ENCODE peak calls at places on chromosomes 13 and 19, in eight cellular contexts. P is Caco-2, Y is thoracic aorta, K is WTC11, D is fibroblast of lung, G is glutamatergic neuron, U is cardiac muscle cell, T is esophagus muscularis mucosa. Z is an unnamed sample.

GRCh38 chr13:97004096-97004876 is 10.0 kb upstream of the OXGR1 start:
- DNase-seq in P (no peak), Y (no peak), K (no peak), D (peak; percentile 94), G (no peak), U (peak; percentile 91), T (no peak), Z (no peak)

GRCh38 chr19:30023330-30023729 is 81.3 kb downstream of the URI1 start:
- DNase-seq in P (no peak), Y (no peak), K (no peak), D (no peak), G (no peak), U (no peak), T (no peak), Z (no peak)

GRCh38 chr19:34254552-34255432 is at the start of gene GARRE1:
- DNase-seq in P (peak; percentile 89), Y (no peak), K (peak; percentile 53), D (peak; percentile 38), G (peak; percentile 73), U (peak; percentile 70), T (no peak), Z (peak; percentile 87)

GRCh38 chr13:93446256-93446655 is 219.6 kb downstream of the GPC6 start:
- DNase-seq in P (no peak), Y (no peak), K (no peak), D (no peak), G (no peak), U (no peak), T (no peak), Z (no peak)

GRCh38 chr13:28329395-28330158 is 165.4 kb downstream of the FLT1 start:
- DNase-seq in P (no peak), Y (peak; percentile 13), K (no peak), D (peak; percentile 90), G (no peak), U (peak; percentile 93), T (no peak), Z (no peak)

GRCh38 chr13:113658836-113659235 is 838 bp upstream of the ATP4B start:
- DNase-seq in P (peak; percentile 29), Y (no peak), K (no peak), D (no peak), G (peak; percentile 6), U (no peak), T (no peak), Z (no peak)

GRCh38 chr13:45511310-45512147 is 46.8 kb downstream of the COG3 start:
- DNase-seq in P (no peak), Y (no peak), K (no peak), D (peak; percentile 64), G (no peak), U (peak; percentile 85), T (no peak), Z (no peak)

GRCh38 chr13:70310720-70311119 is 202.5 kb upstream of the KLHL1 start:
- DNase-seq in P (peak; percentile 62), Y (no peak), K (peak; percentile 29), D (peak; percentile 13), G (no peak), U (no peak), T (no peak), Z (no peak)

GRCh38 chr13:49681837-49682236 is 9.4 kb downstream of the EBPL start:
- DNase-seq in P (no peak), Y (no peak), K (no peak), D (peak; percentile 66), G (peak; percentile 32), U (peak; percentile 12), T (no peak), Z (peak; percentile 8)

GRCh38 chr13:111265006-111265700 is 55.3 kb upstream of the TEX29 start:
- DNase-seq in P (no peak), Y (no peak), K (no peak), D (no peak), G (no peak), U (no peak), T (peak; percentile 26), Z (no peak)

GRCh38 chr13:47372742-47373141 is 475.9 kb upstream of the HTR2A start:
- DNase-seq in P (no peak), Y (no peak), K (no peak), D (no peak), G (no peak), U (no peak), T (no peak), Z (no peak)

GRCh38 chr19:38849746-38850230 is at the start of gene HNRNPL:
- DNase-seq in P (no peak), Y (no peak), K (peak; percentile 99), D (no peak), G (peak; percentile 99), U (no peak), T (no peak), Z (no peak)

GRCh38 chr13:76886292-76887061 is at the start of gene KCTD12:
- DNase-seq in P (peak; percentile 63), Y (peak; percentile 59), K (peak; percentile 74), D (peak; percentile 85), G (peak; percentile 84), U (peak; percentile 94), T (peak; percentile 98), Z (peak; percentile 89)

GRCh38 chr13:70893832-70894231 is 785.6 kb upstream of the KLHL1 start:
- DNase-seq in P (no peak), Y (no peak), K (no peak), D (peak; percentile 25), G (no peak), U (no peak), T (no peak), Z (no peak)

GRCh38 chr19:49114630-49115363 is 627 bp downstream of the LIN7B start:
- DNase-seq in P (peak; percentile 65), Y (no peak), K (peak; percentile 86), D (peak; percentile 55), G (peak; percentile 74), U (peak; percentile 69), T (no peak), Z (no peak)

GRCh38 chr19:7931221-7932061 is 5.5 kb upstream of the CTXN1 start:
- DNase-seq in P (no peak), Y (no peak), K (no peak), D (no peak), G (peak; percentile 13), U (no peak), T (no peak), Z (no peak)

GRCh38 chr13:20721454-20722357 is 18.2 kb downstream of the IL17D start:
- DNase-seq in P (no peak), Y (no peak), K (peak; percentile 62), D (peak; percentile 66), G (peak; percentile 68), U (peak; percentile 78), T (no peak), Z (no peak)

GRCh38 chr19:28008695-28009094 is 1204.3 kb downstream of the UQCRFS1 start:
- DNase-seq in P (no peak), Y (no peak), K (no peak), D (no peak), G (no peak), U (no peak), T (no peak), Z (no peak)

GRCh38 chr19:47110521-47111080 is 3.0 kb downstream of the ZC3H4 start:
- DNase-seq in P (no peak), Y (no peak), K (no peak), D (no peak), G (no peak), U (no peak), T (no peak), Z (no peak)

GRCh38 chr13:22569830-22570229 is 610.9 kb upstream of the SGCG start:
- DNase-seq in P (no peak), Y (no peak), K (no peak), D (no peak), G (no peak), U (no peak), T (no peak), Z (no peak)

DNA sequence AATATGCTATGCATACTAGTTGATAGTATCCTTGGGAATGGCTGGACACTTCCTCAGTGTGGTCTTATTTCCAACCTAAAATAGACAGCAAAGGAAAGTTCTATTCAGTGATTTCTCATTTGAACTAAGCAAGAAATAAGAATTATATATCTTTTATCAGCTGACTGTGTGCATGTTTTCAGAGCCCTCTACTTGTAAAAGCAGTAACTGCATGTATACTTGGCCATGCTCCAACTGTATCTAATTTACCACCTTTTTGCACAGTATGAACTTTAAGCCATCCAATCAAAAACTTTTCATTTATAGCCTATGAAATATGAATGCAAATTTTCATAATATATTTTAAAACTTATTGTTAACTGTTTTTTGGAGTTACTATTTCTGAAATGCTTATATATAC is 136.4 kb upstream of the PCDH9 start:
- DNase-seq in P (no peak), Y (no peak), K (no peak), D (peak; percentile 14), G (no peak), U (peak; percentile 52), T (no peak), Z (no peak)
- TF ChIP-seq CTCF in P (peak; percentile 26), Y (no peak), K (no peak), D (no peak), G (peak; percentile 41), U (peak; percentile 35), T (no peak), Z (peak; percentile 34)

GRCh38 chr13:48624016-48624415 is 29.7 kb upstream of the CYSLTR2 start:
- DNase-seq in P (no peak), Y (no peak), K (no peak), D (no peak), G (no peak), U (no peak), T (peak; percentile 26), Z (no peak)
- TF ChIP-seq CTCF in P (no peak), Y (no peak), K (no peak), D (no peak), G (no peak), U (no peak), T (no peak), Z (no peak)

DNA sequence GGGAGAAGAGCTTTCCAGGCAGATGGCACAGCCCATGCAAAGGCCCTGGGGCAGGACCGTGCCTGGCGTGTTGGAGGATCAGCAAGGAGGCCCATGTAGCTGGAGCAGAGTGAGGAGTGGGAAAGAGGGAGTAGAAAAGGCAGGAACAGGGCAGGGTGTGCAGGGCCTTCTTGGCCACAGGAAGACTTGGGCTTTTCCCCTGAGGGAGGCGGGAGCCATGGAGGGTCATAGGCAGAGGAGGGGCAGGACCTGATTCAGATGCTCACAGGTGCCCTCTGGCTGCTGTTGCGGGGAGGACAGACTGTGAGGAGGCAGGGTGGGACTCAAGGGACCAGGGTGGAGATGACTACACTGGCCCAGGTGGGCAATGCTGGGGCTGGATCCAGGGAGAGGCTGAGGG is 13.8 kb upstream of the PTPRS start:
- DNase-seq in P (peak; percentile 62), Y (no peak), K (peak; percentile 69), D (no peak), G (peak; percentile 75), U (peak; percentile 29), T (no peak), Z (no peak)
- TF ChIP-seq CTCF in P (peak; percentile 24), Y (no peak), K (peak; percentile 13), D (no peak), G (peak; percentile 26), U (peak; percentile 35), T (no peak), Z (peak; percentile 34)

DNA sequence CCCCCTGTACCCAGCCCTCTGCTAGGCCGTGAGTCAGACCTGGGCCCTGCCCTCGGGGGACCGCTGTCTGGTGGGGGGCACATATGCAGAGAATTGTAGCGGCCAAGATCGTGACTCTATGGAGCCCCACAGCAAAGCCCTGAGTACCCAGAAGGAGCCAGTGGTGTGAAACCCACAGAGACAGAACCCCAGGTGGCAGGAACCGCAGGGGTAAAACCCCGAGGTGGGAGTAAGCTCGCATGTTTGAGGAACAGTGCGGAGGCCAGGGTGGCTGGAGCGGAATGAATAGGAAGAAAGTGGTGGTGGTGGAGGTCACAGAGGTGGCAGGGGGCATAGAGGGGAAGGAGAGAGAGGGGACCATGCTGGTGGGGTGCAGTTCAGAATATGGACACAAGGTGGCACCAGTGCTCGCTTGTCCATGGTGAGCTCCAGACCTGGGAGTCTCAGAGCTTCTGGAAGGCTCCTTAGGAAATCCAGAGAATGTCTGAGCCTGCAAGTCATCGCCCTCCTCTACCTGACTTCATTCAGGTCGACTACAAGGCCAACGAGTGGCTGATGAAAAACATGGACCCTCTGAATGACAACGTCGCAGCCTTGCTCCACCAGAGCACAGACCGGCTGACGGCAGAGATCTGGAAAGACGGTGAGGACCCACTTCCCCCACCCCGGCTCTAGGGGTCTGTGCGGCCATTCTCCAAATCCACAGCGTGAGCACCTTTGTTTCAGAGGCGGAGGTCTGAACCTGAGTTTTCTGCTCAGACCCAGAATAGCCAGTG is 48.9 kb downstream of the MYH14 start:
- DNase-seq in P (peak; percentile 51), Y (no peak), K (peak; percentile 82), D (peak; percentile 3), G (no peak), U (peak; percentile 34), T (no peak), Z (no peak)
- TF ChIP-seq CTCF in P (peak; percentile 78), Y (peak; percentile 31), K (peak; percentile 82), D (peak; percentile 19), G (peak; percentile 61), U (peak; percentile 69), T (peak; percentile 42), Z (peak; percentile 26)

Z was measured in osteocyte.